ENCODE peak calls at places on chromosome 4, in ten cellular contexts. W is kidney epithelial cell; N is small intestine; G is adrenal gland; R is tibial artery; K is BJ; I is psoas muscle; Q is naive thymus-derived CD4-positive, alpha-beta T cell; U is ovary; F is endodermal cell. V is an unnamed sample.

GRCh38 chr4:1379801-1380331 is 26.4 kb downstream of the NKX1-1 start:
- DNase-seq in U (no peak), R (no peak), Q (no peak), K (no peak), G (no peak), F (peak; percentile 28), W (no peak), I (peak; percentile 44), N (no peak), V (no peak)

GRCh38 chr4:145097331-145097820 is 620 bp downstream of the ANAPC10 start:
- DNase-seq in I (no peak), F (no peak), R (no peak), U (no peak), W (no peak), N (no peak), K (no peak), Q (no peak), G (no peak), V (no peak)

GRCh38 chr4:137621056-137621455 is 88.8 kb upstream of the PCDH18 start:
- DNase-seq in N (no peak), U (no peak), R (no peak), I (no peak), K (no peak), G (no peak), W (no peak), F (no peak), Q (no peak), V (no peak)

GRCh38 chr4:175470141-175470540 is 341.9 kb downstream of the GPM6A start:
- DNase-seq in U (no peak), W (no peak), Q (no peak), I (no peak), K (no peak), R (no peak), N (no peak), G (no peak), F (no peak), V (no peak)

GRCh38 chr4:186912606-186913005 is 188.9 kb upstream of the FAT1 start:
- DNase-seq in G (no peak), N (no peak), K (no peak), I (no peak), U (no peak), W (no peak), F (no peak), R (no peak), Q (no peak), V (no peak)

GRCh38 chr4:7831330-7831729 is 108.3 kb downstream of the AFAP1 start:
- DNase-seq in G (no peak), N (no peak), F (no peak), R (no peak), U (no peak), W (no peak), K (peak; percentile 51), I (peak; percentile 64), Q (no peak), V (peak; percentile 82)

GRCh38 chr4:15400911-15401671 is 26.7 kb upstream of the C1QTNF7 start:
- DNase-seq in W (no peak), Q (no peak), N (peak; percentile 3), F (no peak), R (peak; percentile 88), U (peak; percentile 43), G (peak; percentile 47), K (peak; percentile 74), I (peak; percentile 62), V (peak; percentile 86)

GRCh38 chr4:71186566-71187398 is 152.0 kb upstream of the SLC4A4 start:
- DNase-seq in I (peak; percentile 70), G (no peak), F (peak; percentile 82), W (no peak), N (peak; percentile 75), K (no peak), U (peak; percentile 36), R (peak; percentile 86), Q (peak; percentile 37), V (no peak)

DNA sequence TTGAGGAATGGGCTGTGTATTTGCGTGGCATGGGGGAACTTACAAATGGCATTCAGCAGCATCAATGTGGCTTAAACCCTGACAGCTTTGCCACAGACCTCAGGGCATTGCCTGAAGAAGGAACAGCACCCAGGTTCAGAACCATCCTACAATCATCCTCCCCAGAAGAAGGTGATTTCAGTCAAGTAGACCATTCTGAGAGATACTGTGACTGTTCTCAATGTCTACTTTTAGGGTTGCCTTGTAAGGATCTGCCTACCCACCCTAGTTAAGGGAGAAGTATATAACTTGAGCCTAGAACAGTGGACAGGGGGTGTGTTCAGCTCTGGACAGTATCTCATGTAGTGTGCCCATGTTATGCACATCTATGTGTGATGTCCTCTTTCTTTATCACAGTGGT is 1.6 kb upstream of the FGF5 start:
- DNase-seq in Q (no peak), U (no peak), K (no peak), F (no peak), W (no peak), N (no peak), G (no peak), R (no peak), I (no peak), V (no peak)
- H3K4me3 ChIP-seq in Q (no peak overlapping the region), U (no peak overlapping the region), K (no peak overlapping the region), F (no peak overlapping the region), W (no peak overlapping the region), N (no peak overlapping the region), G (no peak overlapping the region), R (no peak overlapping the region), I (no peak overlapping the region), V (peak overlapping the region; percentile 92)

DNA sequence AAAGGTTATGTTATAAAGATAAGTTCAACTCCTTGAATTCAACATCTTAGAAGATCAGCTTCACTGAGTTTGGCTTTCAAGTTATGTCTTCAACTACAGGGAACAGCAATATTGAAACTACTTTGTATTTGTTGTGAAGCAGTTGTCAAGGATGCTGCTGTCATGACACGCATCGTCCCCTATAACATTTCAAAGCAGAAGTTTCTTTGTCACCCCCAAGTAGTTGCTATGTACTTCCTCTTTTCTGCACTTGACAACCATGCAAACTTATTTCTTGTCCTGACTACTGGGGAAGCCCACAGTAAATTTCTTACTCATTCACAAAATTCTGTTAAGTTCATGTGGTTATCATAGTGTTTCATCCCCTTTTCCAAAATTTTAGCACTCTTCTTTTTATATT is 14.3 kb downstream of the ANTXR2 start:
- DNase-seq in F (no peak), G (no peak), W (no peak), I (no peak), K (no peak), R (no peak), N (no peak), U (no peak), Q (no peak), V (no peak)
- H3K4me3 ChIP-seq in F (no peak overlapping the region), G (no peak overlapping the region), W (no peak overlapping the region), I (no peak overlapping the region), K (no peak overlapping the region), R (no peak overlapping the region), N (no peak overlapping the region), U (no peak overlapping the region), Q (no peak overlapping the region), V (no peak overlapping the region)

DNA sequence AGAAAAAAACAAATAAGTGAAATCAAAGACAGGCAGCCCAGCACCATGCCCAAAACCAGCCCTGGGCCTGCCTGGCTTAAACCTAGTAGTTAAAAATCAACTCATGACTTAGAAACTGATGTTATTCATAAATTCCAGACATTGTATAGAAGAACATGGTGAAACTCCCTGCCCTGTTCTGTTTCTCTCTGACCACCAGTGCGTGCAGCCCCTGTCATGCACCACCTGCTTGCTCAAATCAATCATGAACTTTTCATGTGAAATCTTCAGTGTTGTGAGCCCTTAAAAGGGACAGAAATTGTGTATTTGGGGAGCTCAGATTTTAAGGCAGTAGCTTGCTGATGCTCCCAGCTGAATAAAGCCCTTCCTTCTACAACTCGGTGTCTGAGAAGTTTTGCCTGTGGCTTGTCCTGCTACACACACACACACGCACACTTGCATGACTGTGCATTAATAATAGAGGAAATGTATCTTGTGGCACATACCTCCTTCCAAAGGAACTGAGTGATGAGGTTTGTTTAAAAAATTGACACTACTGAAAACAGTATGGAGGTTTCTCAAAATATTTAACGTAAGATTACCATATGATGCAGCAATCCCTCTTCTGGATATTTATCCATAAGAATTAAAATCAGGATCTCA is 39.2 kb upstream of the UGT2B7 start:
- DNase-seq in K (no peak), R (no peak), N (no peak), U (no peak), G (no peak), I (no peak), Q (no peak), W (peak; percentile 51), F (no peak), V (no peak)
- H3K4me3 ChIP-seq in K (no peak overlapping the region), R (no peak overlapping the region), N (no peak overlapping the region), U (no peak overlapping the region), G (no peak overlapping the region), I (no peak overlapping the region), Q (no peak overlapping the region), W (no peak overlapping the region), F (no peak overlapping the region), V (no peak overlapping the region)

GRCh38 chr4:119152741-119153140 is 17.1 kb downstream of the MYOZ2 start:
- DNase-seq in N (no peak), I (no peak), Q (no peak), U (no peak), G (no peak), F (no peak), W (no peak), R (no peak), K (no peak), V (no peak)

GRCh38 chr4:119151161-119151560 is 15.5 kb downstream of the MYOZ2 start:
- DNase-seq in U (no peak), I (no peak), F (no peak), K (no peak), W (no peak), R (no peak), Q (no peak), N (no peak), G (no peak), V (no peak)

GRCh38 chr4:119149110-119149509 is 13.5 kb downstream of the MYOZ2 start:
- DNase-seq in G (no peak), Q (no peak), U (no peak), N (no peak), F (no peak), K (no peak), W (no peak), I (no peak), R (no peak), V (no peak)
- H3K4me3 ChIP-seq in G (no peak overlapping the region), Q (no peak overlapping the region), U (no peak overlapping the region), N (no peak overlapping the region), F (no peak overlapping the region), K (no peak overlapping the region), W (no peak overlapping the region), I (no peak overlapping the region), R (no peak overlapping the region), V (no peak overlapping the region)

DNA sequence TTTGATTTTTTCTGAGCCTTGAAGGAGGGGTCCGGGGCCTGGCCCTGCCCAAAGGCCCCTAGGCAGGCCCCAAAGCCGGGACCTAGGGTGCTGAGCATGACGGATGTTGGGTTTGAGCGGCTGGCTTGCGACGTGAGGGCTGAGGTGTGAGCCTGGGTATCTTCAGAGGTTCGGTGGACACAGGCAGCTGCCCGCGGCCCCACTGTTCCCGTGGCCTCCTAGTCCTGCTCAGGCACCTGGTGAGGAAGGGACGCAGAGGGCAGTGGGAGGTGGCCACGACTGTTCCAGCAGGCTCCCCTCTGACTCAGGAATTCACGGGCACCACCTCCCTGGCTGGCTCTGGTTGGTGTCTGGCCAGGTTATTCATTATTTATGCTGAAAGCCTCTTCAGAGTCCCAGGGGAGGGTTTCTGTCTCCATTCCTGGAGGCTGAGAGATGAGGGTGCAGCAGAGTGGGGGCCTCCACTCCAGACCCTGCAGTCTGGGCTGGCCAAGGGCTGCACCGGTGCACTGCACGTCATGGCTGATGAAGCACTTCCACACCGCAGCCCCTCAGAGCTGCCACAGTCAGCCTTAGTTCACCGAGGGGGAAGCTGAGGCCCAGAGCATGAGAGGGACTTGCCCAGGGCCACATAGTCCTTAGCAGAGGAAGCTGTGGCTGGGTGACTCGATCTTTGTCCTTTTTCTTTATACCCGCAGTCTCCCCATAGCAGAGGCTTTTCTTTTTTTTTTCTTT is 2.2 kb downstream of the MSANTD1 start:
- DNase-seq in R (peak; percentile 39), I (peak; percentile 44), N (no peak), W (peak; percentile 23), Q (no peak), U (no peak), F (peak; percentile 85), K (no peak), G (no peak), V (no peak)
- H3K4me3 ChIP-seq in R (no peak overlapping the region), I (no peak overlapping the region), N (no peak overlapping the region), W (no peak overlapping the region), Q (no peak overlapping the region), U (no peak overlapping the region), F (no peak overlapping the region), K (no peak overlapping the region), G (no peak overlapping the region), V (no peak overlapping the region)